ENCODE peak calls at places on chromosome 18, in eight cellular contexts. R is A549, F is sigmoid colon, W is stomach, O is K562, B is transverse colon, H is GM12878, Q is ovary. U is an unnamed sample.
A peak's percentile ranks its signal among the peaks of the same experiment; 100 is the strongest.

GRCh38 chr18:8816805-8817204 is 111.4 kb downstream of the MTCL1 start:
- DNase-seq in O (no peak), F (no peak), H (no peak), W (no peak), R (no peak), B (no peak), Q (no peak), U (no peak)

GRCh38 chr18:27428716-27429475 is 243.8 kb upstream of the CHST9 start:
- DNase-seq in H (no peak), Q (no peak), F (no peak), R (no peak), O (no peak), B (no peak), W (no peak), U (no peak)

GRCh38 chr18:77478619-77479018 is 229.0 kb downstream of the GALR1 start:
- DNase-seq in H (no peak), F (peak; percentile 85), Q (no peak), B (peak; percentile 14), R (no peak), O (no peak), W (no peak), U (peak; percentile 23)

GRCh38 chr18:44882163-44882881 is 201.6 kb downstream of the SETBP1 start:
- DNase-seq in O (no peak), W (no peak), R (no peak), Q (no peak), B (no peak), H (no peak), F (no peak), U (no peak)

GRCh38 chr18:46134920-46135675 is 30.9 kb downstream of the HAUS1 start:
- DNase-seq in F (no peak), W (no peak), O (no peak), B (no peak), Q (no peak), H (no peak), R (no peak), U (no peak)

GRCh38 chr18:22558945-22559385 is 141.2 kb upstream of the CTAGE1 start:
- DNase-seq in W (peak; percentile 47), R (peak; percentile 66), F (peak; percentile 66), O (peak; percentile 80), Q (peak; percentile 85), H (no peak), B (peak; percentile 47), U (no peak)

GRCh38 chr18:23778828-23779227 is 89.6 kb downstream of the LAMA3 start:
- DNase-seq in O (no peak), R (no peak), Q (no peak), H (no peak), W (no peak), B (no peak), F (no peak), U (no peak)

GRCh38 chr18:6807504-6808257 is 78.2 kb downstream of the ARHGAP28 start:
- DNase-seq in O (no peak), H (no peak), F (no peak), W (no peak), Q (no peak), R (no peak), B (no peak), U (no peak)

GRCh38 chr18:70296289-70296688 is 7.4 kb downstream of the SOCS6 start:
- DNase-seq in F (no peak), B (no peak), Q (no peak), W (no peak), R (peak; percentile 90), H (no peak), O (peak; percentile 16), U (no peak)

GRCh38 chr18:73683618-73684238 is 463.9 kb downstream of the FBXO15 start:
- DNase-seq in Q (no peak), F (no peak), B (no peak), W (no peak), R (no peak), O (no peak), H (no peak), U (no peak)

GRCh38 chr18:24544141-24544498 is 83.7 kb downstream of the HRH4 start:
- DNase-seq in B (no peak), Q (no peak), R (peak; percentile 19), W (no peak), H (no peak), F (no peak), O (peak; percentile 40), U (no peak)

GRCh38 chr18:46158498-46158897 is 54.3 kb downstream of the HAUS1 start:
- DNase-seq in H (no peak), F (no peak), O (no peak), W (no peak), B (no peak), R (no peak), Q (no peak), U (no peak)

GRCh38 chr18:5197032-5197434 is at the start of gene AKAIN1:
- DNase-seq in W (no peak), Q (peak; percentile 45), B (peak; percentile 9), R (no peak), H (no peak), O (peak; percentile 71), F (no peak), U (no peak)
- TF ChIP-seq EP300 in W (no peak), Q (no peak), B (no peak), R (no peak), H (no peak), O (no peak), F (no peak), U (no peak)

GRCh38 chr18:49250819-49251388 is 209.5 kb downstream of the DYM start:
- DNase-seq in F (no peak), R (peak; percentile 16), Q (no peak), B (no peak), O (no peak), H (no peak), W (no peak), U (no peak)
- TF ChIP-seq EP300 in F (no peak), R (no peak), Q (no peak), B (no peak), O (no peak), H (no peak), W (no peak), U (no peak)

GRCh38 chr18:26322892-26323653 is 96.8 kb downstream of the TAF4B start:
- DNase-seq in O (no peak), Q (no peak), H (no peak), B (no peak), W (no peak), R (no peak), F (no peak), U (no peak)
- TF ChIP-seq EP300 in O (no peak), Q (no peak), H (no peak), B (no peak), W (no peak), R (no peak), F (no peak), U (no peak)

DNA sequence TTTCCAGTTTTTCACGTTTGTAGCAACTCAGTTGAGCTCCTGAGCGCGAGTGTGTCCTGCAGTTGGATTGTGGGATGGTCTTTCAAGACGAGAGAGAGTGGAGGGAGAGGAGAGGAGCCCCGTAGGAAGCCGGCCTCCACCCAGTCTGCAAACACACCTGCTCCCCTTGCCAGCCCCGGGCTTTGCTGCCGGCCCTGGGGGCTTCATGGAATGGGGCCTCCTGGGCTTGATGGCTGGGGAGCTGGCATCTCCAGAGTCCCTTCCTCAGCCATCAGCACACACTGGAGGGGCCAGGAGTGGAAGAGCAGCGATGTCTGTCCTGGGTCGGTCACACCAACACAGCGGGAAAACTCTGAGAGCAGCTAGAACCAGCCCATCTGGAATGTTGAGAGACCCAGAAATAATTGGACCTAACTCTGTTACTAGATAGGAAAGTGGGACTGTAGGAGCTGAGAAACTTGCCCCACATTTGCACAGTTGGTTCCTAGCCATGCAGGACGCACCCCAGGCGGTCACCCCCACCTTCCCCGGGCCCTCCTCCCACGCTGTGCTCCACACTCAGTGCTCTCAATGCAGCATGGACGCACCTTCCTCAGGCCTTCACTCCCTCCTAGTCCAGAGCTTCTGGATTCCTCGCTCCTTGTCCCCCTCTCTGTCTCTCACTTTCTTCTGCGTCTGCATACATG is 69.6 kb downstream of the PTGR3 start:
- DNase-seq in R (no peak), F (no peak), H (no peak), B (no peak), W (no peak), O (no peak), Q (no peak), U (no peak)
- TF ChIP-seq EP300 in R (no peak), F (no peak), H (no peak), B (no peak), W (no peak), O (no peak), Q (no peak), U (no peak)

GRCh38 chr18:12281861-12282260 is 26.2 kb upstream of the TUBB6 start:
- DNase-seq in R (no peak), F (no peak), H (no peak), Q (no peak), O (no peak), B (no peak), W (no peak), U (no peak)

GRCh38 chr18:12279781-12280531 is 25.8 kb downstream of the CIDEA start:
- DNase-seq in W (no peak), H (no peak), R (no peak), O (no peak), Q (peak; percentile 48), B (no peak), F (peak; percentile 84), U (no peak)

GRCh38 chr18:12276736-12277554 is 22.8 kb downstream of the CIDEA start:
- DNase-seq in B (no peak), R (no peak), Q (peak; percentile 53), W (no peak), H (no peak), O (no peak), F (peak; percentile 76), U (no peak)

GRCh38 chr18:12278153-12278764 is 24.1 kb downstream of the CIDEA start:
- DNase-seq in H (no peak), O (no peak), B (no peak), W (no peak), Q (peak; percentile 50), F (no peak), R (no peak), U (no peak)

GRCh38 chr18:12278765-12279682 is 24.9 kb downstream of the CIDEA start:
- DNase-seq in O (no peak), H (no peak), R (no peak), B (peak; percentile 69), Q (peak; percentile 91), W (peak; percentile 40), F (peak; percentile 98), U (peak; percentile 74)
- TF ChIP-seq EP300 in O (no peak), H (no peak), R (no peak), B (peak; percentile 36), Q (no peak), W (peak; percentile 65), F (no peak), U (peak; percentile 94)

GRCh38 chr18:67402543-67402942 is 114.0 kb downstream of the DSEL start:
- DNase-seq in W (no peak), B (no peak), H (no peak), O (no peak), R (no peak), Q (no peak), F (no peak), U (no peak)
- TF ChIP-seq EP300 in W (no peak), B (no peak), H (no peak), O (no peak), R (no peak), Q (no peak), F (no peak), U (no peak)

GRCh38 chr18:50802133-50802532 is 17.7 kb downstream of the MRO start:
- DNase-seq in R (no peak), Q (no peak), W (no peak), O (peak; percentile 12), B (no peak), F (no peak), H (no peak), U (no peak)
- TF ChIP-seq EP300 in R (no peak), Q (no peak), W (no peak), O (no peak), B (no peak), F (no peak), H (no peak), U (no peak)

U was measured in tibial nerve.